ENCODE peak calls at places on chromosome 3, in nine cellular contexts. L is prostate gland; M is stimulated activated CD8-positive, alpha-beta memory T cell treated with anti-CD3 and anti-CD28 coated beads, Interleukin-15, amount 100 ng/mL, for 24 hours; K is activated naive CD8-positive, alpha-beta T cell treated with anti-CD3 and anti-CD28 coated beads, Interleukin-2, amount 50 U/mL, for 16 hours; J is globus pallidus; G is ELR; T is cardiac septum; Z is C1 segment of cervical spinal cord; O is fibroblast of the aortic adventitia. F is an unnamed sample.

GRCh38 chr3:128942161-128942952 is 51.5 kb downstream of the CFAP92 start:
- DNase-seq in J (no peak), T (no peak), L (no peak), G (no peak), Z (no peak), M (no peak), K (no peak), O (no peak), F (no peak)

GRCh38 chr3:81770710-81771109 is 9.3 kb upstream of the GBE1 start:
- DNase-seq in L (no peak), J (no peak), M (no peak), T (no peak), G (no peak), K (no peak), O (no peak), Z (no peak), F (no peak)

GRCh38 chr3:50047426-50047825 is 41.3 kb upstream of the RBM5 start:
- DNase-seq in K (no peak), J (no peak), O (no peak), L (no peak), G (no peak), Z (no peak), M (no peak), T (no peak), F (no peak)

GRCh38 chr3:2862366-2862765 is 247.8 kb downstream of the IL5RA start:
- DNase-seq in T (no peak), K (no peak), O (no peak), L (no peak), Z (no peak), J (no peak), M (no peak), G (no peak), F (no peak)

GRCh38 chr3:104911376-104911775 is 455.3 kb upstream of the ALCAM start:
- DNase-seq in J (no peak), K (no peak), Z (no peak), G (no peak), L (no peak), M (no peak), T (no peak), O (peak), F (no peak)

GRCh38 chr3:177934001-177934891 is 602.0 kb upstream of the KCNMB2 start:
- DNase-seq in M (no peak), L (no peak), O (peak), G (peak), Z (no peak), J (no peak), T (no peak), K (no peak), F (peak)

GRCh38 chr3:30680789-30681188 is 74.4 kb downstream of the TGFBR2 start:
- DNase-seq in L (no peak), Z (no peak), K (no peak), M (no peak), J (peak), O (peak), G (no peak), T (no peak), F (no peak)

GRCh38 chr3:46312996-46313395 is 40.9 kb upstream of the CCR2 start:
- DNase-seq in G (no peak), L (peak), M (no peak), T (no peak), J (peak), O (peak), K (no peak), Z (no peak), F (no peak)

GRCh38 chr3:141797167-141797773 is 34.1 kb downstream of the GRK7 start:
- DNase-seq in O (peak), L (peak), K (no peak), J (peak), G (no peak), Z (no peak), M (no peak), T (peak), F (no peak)